ENCODE peak calls at places on chromosomes 3 and 15, in six cellular contexts. J is GM12864; G is H9; R is effector CD4-positive, alpha-beta T cell; N is T47D; C is T-helper 9 cell. I is an unnamed sample.

GRCh38 chr3:61901986-61902385 is 340.6 kb downstream of the PTPRG start:
- DNase-seq in J (no peak), G (no peak), R (no peak), N (no peak), C (no peak), I (no peak)

GRCh38 chr3:46861293-46861995 is 1.8 kb downstream of the MYL3 start:
- DNase-seq in J (no peak), G (no peak), R (no peak), N (no peak), C (no peak), I (no peak)

GRCh38 chr15:95840004-95840403 is 490.5 kb upstream of the NR2F2 start:
- DNase-seq in J (no peak), G (no peak), R (no peak), N (no peak), C (no peak), I (no peak)

GRCh38 chr3:24952388-24952787 is 457.7 kb upstream of the THRB start:
- DNase-seq in J (no peak), G (peak), R (no peak), N (no peak), C (no peak), I (no peak)

GRCh38 chr3:99774467-99774866 is 43.2 kb upstream of the CMSS1 start:
- DNase-seq in J (peak), G (no peak), R (no peak), N (no peak), C (no peak), I (peak)

GRCh38 chr15:90074916-90075315 is 27.4 kb downstream of the IDH2 start:
- DNase-seq in J (no peak), G (no peak), R (no peak), N (no peak), C (no peak), I (no peak)

GRCh38 chr3:133127381-133127780 is 89.2 kb downstream of the TMEM108 start:
- DNase-seq in J (no peak), G (no peak), R (no peak), N (no peak), C (no peak), I (no peak)

GRCh38 chr3:147157629-147158028 is 248.7 kb downstream of the ZIC4 start:
- DNase-seq in J (no peak), G (no peak), R (no peak), N (no peak), C (no peak), I (no peak)

GRCh38 chr3:193843447-193844301 is 250.7 kb downstream of the OPA1 start:
- DNase-seq in J (no peak), G (no peak), R (no peak), N (no peak), C (no peak), I (no peak)

GRCh38 chr3:187850256-187851010 is 105.2 kb upstream of the BCL6 start:
- DNase-seq in J (no peak), G (no peak), R (no peak), N (peak), C (no peak), I (no peak)

I was measured in GM06990.